ENCODE peak calls at places on chromosomes 2 and 18, in six cellular contexts. H is gastrocnemius medialis, X is fibroblast of lung, U is spleen, I is kidney, N is PC-9. W is an unnamed sample.

GRCh38 chr2:71720283-71720560 is 266.9 kb downstream of the DYSF start:
- DNase-seq in H (no peak), I (no peak), N (no peak), U (no peak), X (no peak), W (no peak)

GRCh38 chr2:149538138-149538833 is 49.3 kb downstream of the MMADHC start:
- DNase-seq in N (peak; percentile 57), I (no peak), H (no peak), X (no peak), U (no peak), W (no peak)

GRCh38 chr2:112275887-112276773 is 733 bp downstream of the ZC3H6 start:
- DNase-seq in H (peak; percentile 85), X (peak; percentile 86), U (peak; percentile 94), N (peak; percentile 76), I (peak; percentile 96), W (peak; percentile 92)

GRCh38 chr2:229852565-229852964 is 69.2 kb downstream of the TRIP12 start:
- DNase-seq in I (no peak), U (peak; percentile 82), H (no peak), X (peak; percentile 67), N (no peak), W (no peak)

GRCh38 chr2:148926291-148926961 is 51.4 kb downstream of the KIF5C start:
- DNase-seq in N (peak; percentile 34), H (no peak), U (peak; percentile 83), I (no peak), X (peak; percentile 41), W (peak; percentile 73)

GRCh38 chr18:12307251-12307736 is 747 bp upstream of the TUBB6 start:
- DNase-seq in X (peak; percentile 79), N (no peak), I (peak; percentile 88), U (peak; percentile 79), H (no peak), W (no peak)

GRCh38 chr2:19845323-19845920 is 56.4 kb downstream of the TTC32 start:
- DNase-seq in N (no peak), H (no peak), U (no peak), X (no peak), I (no peak), W (no peak)

GRCh38 chr2:38702413-38702812 is 36.5 kb downstream of the GALM start:
- DNase-seq in N (no peak), U (no peak), I (no peak), X (peak; percentile 87), H (no peak), W (no peak)

GRCh38 chr18:51582551-51582950 is 385.1 kb upstream of the MEX3C start:
- DNase-seq in H (no peak), I (no peak), N (no peak), U (no peak), X (no peak), W (no peak)

GRCh38 chr2:36835125-36835524 is 131.2 kb downstream of the STRN start:
- DNase-seq in H (no peak), I (no peak), N (no peak), U (no peak), X (no peak), W (no peak)

GRCh38 chr18:55275042-55275897 is 312.7 kb downstream of the TCF4 start:
- DNase-seq in H (peak; percentile 94), U (no peak), N (peak; percentile 38), X (peak; percentile 92), I (no peak), W (no peak)

GRCh38 chr2:221551864-221552263 is 20.2 kb downstream of the EPHA4 start:
- DNase-seq in X (no peak), I (no peak), H (no peak), U (no peak), N (no peak), W (no peak)

GRCh38 chr2:239308696-239309397 is 92.0 kb downstream of the HDAC4 start:
- DNase-seq in U (peak; percentile 71), N (no peak), H (peak; percentile 83), I (peak; percentile 66), X (peak; percentile 82), W (peak; percentile 63)

GRCh38 chr2:26075173-26075572 is 41.3 kb downstream of the RAB10 start:
- DNase-seq in N (no peak), H (no peak), X (no peak), I (no peak), U (no peak), W (no peak)
- H3K4me3 ChIP-seq in N (no peak overlapping the region), H (no peak overlapping the region), X (no peak overlapping the region), I (peak overlapping the region; percentile 0), U (no peak overlapping the region), W (no peak overlapping the region)

GRCh38 chr2:240567872-240568677 is at the start of gene RNPEPL1:
- DNase-seq in U (peak; percentile 93), H (peak; percentile 19), I (peak; percentile 85), X (peak; percentile 20), N (peak; percentile 62), W (peak; percentile 79)

GRCh38 chr2:240569523-240569997 is 1.3 kb downstream of the RNPEPL1 start:
- DNase-seq in X (no peak), N (no peak), H (no peak), U (no peak), I (no peak), W (peak; percentile 64)

GRCh38 chr2:240569998-240570530 is 1.8 kb downstream of the RNPEPL1 start:
- DNase-seq in H (peak; percentile 9), I (no peak), N (peak; percentile 74), X (no peak), U (peak; percentile 81), W (peak; percentile 65)

GRCh38 chr2:240567137-240567871 is 980 bp upstream of the RNPEPL1 start:
- DNase-seq in I (peak; percentile 66), U (peak; percentile 86), N (no peak), X (no peak), H (peak; percentile 26), W (peak; percentile 65)

GRCh38 chr2:240568678-240569522 is 616 bp downstream of the RNPEPL1 start:
- DNase-seq in H (peak; percentile 50), X (peak; percentile 65), U (peak; percentile 94), N (peak; percentile 76), I (peak; percentile 88), W (peak; percentile 88)
- H3K4me1 ChIP-seq in H (peaks cover 35% of the 10 kb centered on the region), X (peaks cover 23% of the 10 kb centered on the region), U (peaks cover 79% of the 10 kb centered on the region), N (peaks cover 49% of the 10 kb centered on the region), I (peaks cover 36% of the 10 kb centered on the region), W (peaks cover 56% of the 10 kb centered on the region)

GRCh38 chr2:140600116-140600515 is 1530.7 kb downstream of the LRP1B start:
- DNase-seq in I (no peak), N (no peak), X (peak; percentile 82), U (no peak), H (no peak), W (no peak)

GRCh38 chr2:140595107-140595506 is 1535.7 kb downstream of the LRP1B start:
- DNase-seq in N (no peak), H (no peak), X (no peak), U (no peak), I (no peak), W (no peak)

GRCh38 chr2:140596447-140596846 is 1534.4 kb downstream of the LRP1B start:
- DNase-seq in N (no peak), I (no peak), X (no peak), U (no peak), H (no peak), W (no peak)

GRCh38 chr2:140597205-140597604 is 1533.6 kb downstream of the LRP1B start:
- DNase-seq in I (no peak), H (no peak), U (no peak), N (no peak), X (no peak), W (no peak)

DNA sequence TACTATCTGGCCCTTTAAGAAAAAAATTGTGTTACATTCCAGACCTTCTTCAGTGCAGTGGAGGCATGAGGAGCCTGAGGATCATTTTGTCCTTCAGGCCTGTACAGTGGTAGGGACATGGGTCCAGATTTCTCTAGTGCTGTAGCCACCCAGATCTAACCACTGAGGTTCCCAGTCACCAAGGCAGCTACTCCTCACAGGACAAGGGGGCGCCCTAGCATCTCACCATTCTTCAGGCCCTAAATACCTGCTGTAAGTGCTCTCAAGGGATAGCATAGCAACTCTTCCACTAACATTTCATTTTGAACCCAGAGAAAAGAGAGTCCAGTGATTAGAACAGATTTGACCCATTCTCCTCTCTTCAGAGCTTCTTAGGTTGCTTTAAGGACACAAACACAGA is 1533.0 kb downstream of the LRP1B start:
- DNase-seq in X (no peak), H (no peak), I (no peak), N (no peak), U (no peak), W (no peak)
- TF ChIP-seq CTCF in X (no peak), H (no peak), I (no peak), N (no peak), U (no peak), W (no peak)

GRCh38 chr2:216574586-216574985 is 58.6 kb upstream of the IGFBP2 start:
- DNase-seq in N (no peak), U (no peak), X (no peak), H (no peak), I (no peak), W (no peak)
- H3K4me3 ChIP-seq in N (no peak overlapping the region), U (no peak overlapping the region), X (no peak overlapping the region), H (no peak overlapping the region), I (no peak overlapping the region), W (no peak overlapping the region)

GRCh38 chr2:237738255-237738654 is 60.3 kb upstream of the RBM44 start:
- DNase-seq in I (no peak), N (no peak), U (no peak), X (no peak), H (no peak), W (no peak)
- H3K4me1 ChIP-seq in I (peaks cover 11% of the 10 kb centered on the region), N (peaks cover 23% of the 10 kb centered on the region), U (peaks cover 94% of the 10 kb centered on the region), X (peaks cover 2% of the 10 kb centered on the region), H (peaks cover 81% of the 10 kb centered on the region), W (peaks cover 79% of the 10 kb centered on the region)

GRCh38 chr18:31042068-31042390 is 513 bp downstream of the DSC3 start:
- DNase-seq in N (no peak), X (no peak), U (no peak), H (no peak), I (no peak), W (no peak)

GRCh38 chr18:31041346-31042067 is 1.0 kb downstream of the DSC3 start:
- DNase-seq in H (no peak), U (peak; percentile 61), X (no peak), I (peak; percentile 59), N (no peak), W (peak; percentile 52)

GRCh38 chr18:31040982-31041345 is 1.6 kb downstream of the DSC3 start:
- DNase-seq in H (no peak), X (peak; percentile 20), U (no peak), I (no peak), N (no peak), W (no peak)

GRCh38 chr18:31043709-31044108 is 1.2 kb upstream of the DSC3 start:
- DNase-seq in X (no peak), U (no peak), N (no peak), I (no peak), H (no peak), W (no peak)

DNA sequence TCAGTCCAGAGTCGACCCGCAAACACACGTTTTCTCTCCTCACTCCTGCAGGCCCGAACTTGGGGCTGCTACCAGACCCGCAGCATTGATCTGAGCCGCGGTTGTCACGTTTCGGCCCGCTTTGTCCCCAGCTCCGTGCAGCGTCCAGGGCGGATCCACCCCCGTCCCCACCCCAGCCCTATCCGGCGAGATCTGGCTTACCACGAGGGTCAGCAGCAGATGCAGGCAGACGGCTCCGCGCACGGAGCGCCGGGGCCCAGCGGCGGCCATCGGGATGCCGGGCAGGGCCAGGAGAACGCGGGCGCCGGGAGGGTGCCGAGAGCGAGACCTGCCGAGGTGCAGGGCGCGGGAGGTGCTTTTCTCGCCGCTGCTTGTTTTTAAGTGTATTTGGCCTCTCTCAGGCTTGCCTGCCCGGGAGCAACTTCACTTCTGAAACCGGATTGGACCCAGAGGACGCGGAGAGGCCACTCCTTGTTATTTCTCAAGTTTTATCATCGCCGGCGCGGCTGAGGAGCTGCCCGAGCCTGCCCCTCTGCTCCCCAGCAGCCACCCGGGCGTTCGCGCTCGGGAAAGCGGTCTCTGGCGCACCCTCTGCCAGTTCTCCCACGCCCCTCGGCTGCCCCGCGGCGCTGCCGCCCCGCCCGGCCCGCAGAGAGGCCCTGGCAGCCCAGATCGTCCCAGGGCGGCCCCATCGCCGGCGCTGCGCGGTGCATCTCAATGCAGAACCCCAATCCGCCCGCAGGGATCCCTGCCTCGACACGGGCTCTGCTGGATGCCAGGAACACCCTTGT is at the start of gene DSC3:
- DNase-seq in X (peak; percentile 18), U (peak; percentile 69), N (no peak), H (no peak), I (peak; percentile 68), W (peak; percentile 64)
- TF ChIP-seq CTCF in X (no peak), U (no peak), N (no peak), H (no peak), I (no peak), W (no peak)

W was measured in upper lobe of right lung.